ENCODE peak calls at places on chromosomes 3 and 15, in four cellular contexts. Q is RWPE2, E is AG10803, U is NB4. T is an unnamed sample.

GRCh38 chr3:63975705-63976104 is 47.6 kb downstream of the PSMD6 start:
- DNase-seq in Q (no peak), E (peak; percentile 29), U (peak; percentile 47), T (peak; percentile 90)

GRCh38 chr3:119582178-119582577 is 2.9 kb downstream of the ADPRH start:
- DNase-seq in Q (no peak), E (no peak), U (no peak), T (peak; percentile 21)

GRCh38 chr15:31200735-31201151 is 99.2 kb upstream of the TRPM1 start:
- DNase-seq in Q (no peak), E (peak; percentile 56), U (peak; percentile 52), T (peak; percentile 52)

GRCh38 chr3:192494176-192494575 is 233.2 kb downstream of the FGF12 start:
- DNase-seq in Q (no peak), E (no peak), U (peak; percentile 3), T (no peak)

GRCh38 chr3:32684029-32684799 is 774 bp upstream of the CNOT10 start:
- DNase-seq in Q (no peak), E (no peak), U (no peak), T (no peak)

GRCh38 chr15:41251411-41251810 is 20.3 kb downstream of the CHP1 start:
- DNase-seq in Q (no peak), E (no peak), U (no peak), T (no peak)

GRCh38 chr3:167615030-167615429 is 38.7 kb downstream of the WDR49 start:
- DNase-seq in Q (no peak), E (no peak), U (no peak), T (no peak)

GRCh38 chr3:138974467-138974866 is 27.4 kb downstream of the FOXL2NB start:
- DNase-seq in Q (no peak), E (peak; percentile 8), U (peak; percentile 28), T (peak; percentile 54)

GRCh38 chr3:15281817-15282216 is 50.6 kb downstream of the SH3BP5 start:
- DNase-seq in Q (no peak), E (no peak), U (no peak), T (no peak)

GRCh38 chr3:48564022-48564421 is 441 bp upstream of the UCN2 start:
- DNase-seq in Q (no peak), E (peak; percentile 78), U (peak; percentile 96), T (peak; percentile 70)

GRCh38 chr3:153163349-153164008 is 1.5 kb downstream of the RAP2B start:
- DNase-seq in Q (no peak), E (peak; percentile 36), U (peak; percentile 63), T (peak; percentile 36)

GRCh38 chr15:100651253-100651652 is 48.9 kb downstream of the ASB7 start:
- DNase-seq in Q (no peak), E (peak; percentile 76), U (no peak), T (peak; percentile 66)

GRCh38 chr15:101499863-101500713 is 10.6 kb upstream of the PCSK6 start:
- DNase-seq in Q (no peak), E (peak; percentile 12), U (peak; percentile 85), T (no peak)

GRCh38 chr15:66233487-66234415 is 19.8 kb downstream of the MEGF11 start:
- DNase-seq in Q (no peak), E (peak; percentile 37), U (peak; percentile 31), T (peak; percentile 49)

GRCh38 chr3:132342183-132342582 is 25.0 kb downstream of the ACP3 start:
- DNase-seq in Q (no peak), E (no peak), U (no peak), T (peak; percentile 41)

GRCh38 chr3:54038391-54038790 is 84.0 kb upstream of the CACNA2D3 start:
- DNase-seq in Q (no peak), E (no peak), U (no peak), T (no peak)

GRCh38 chr3:10495003-10495402 is 10.4 kb downstream of the ATP2B2 start:
- DNase-seq in Q (no peak), E (no peak), U (no peak), T (peak; percentile 44)

GRCh38 chr15:98787936-98788757 is 139.8 kb downstream of the IGF1R start:
- DNase-seq in Q (no peak), E (no peak), U (peak; percentile 85), T (peak; percentile 32)

GRCh38 chr3:12571986-12572385 is 15.1 kb downstream of the MKRN2 start:
- DNase-seq in Q (no peak), E (no peak), U (no peak), T (no peak)

GRCh38 chr15:95556866-95557225 is 773.7 kb upstream of the NR2F2 start:
- DNase-seq in Q (no peak), E (no peak), U (no peak), T (no peak)

GRCh38 chr3:13152826-13153710 is 79.8 kb upstream of the IQSEC1 start:
- DNase-seq in Q (no peak), E (no peak), U (no peak), T (no peak)

GRCh38 chr3:181487236-181487978 is 224.3 kb upstream of the SOX2 start:
- DNase-seq in Q (no peak), E (no peak), U (peak; percentile 14), T (no peak)

GRCh38 chr3:25962255-25962654 is 172.4 kb downstream of the OXSM start:
- DNase-seq in Q (no peak), E (no peak), U (no peak), T (no peak)

GRCh38 chr15:59292393-59292792 is 80.3 kb downstream of the MYO1E start:
- DNase-seq in Q (no peak), E (peak; percentile 26), U (no peak), T (no peak)

GRCh38 chr3:175526609-175527280 is 667.6 kb downstream of the NAALADL2 start:
- DNase-seq in Q (no peak), E (no peak), U (peak; percentile 1), T (peak; percentile 14)

GRCh38 chr15:99474981-99475753 is 90.6 kb upstream of the MEF2A start:
- DNase-seq in Q (no peak), E (no peak), U (no peak), T (no peak)

GRCh38 chr3:149630806-149631205 is 27.0 kb downstream of the WWTR1 start:
- DNase-seq in Q (no peak), E (no peak), U (no peak), T (no peak)

GRCh38 chr3:196220587-196220986 is 4.3 kb downstream of the SLC51A start:
- DNase-seq in Q (no peak), E (no peak), U (peak; percentile 83), T (no peak)

GRCh38 chr3:194184265-194184751 is 48.4 kb downstream of the HES1 start:
- DNase-seq in Q (no peak), E (no peak), U (no peak), T (no peak)

GRCh38 chr15:77555232-77555631 is 77.5 kb downstream of the LINGO1 start:
- DNase-seq in Q (no peak), E (no peak), U (no peak), T (no peak)

GRCh38 chr3:110430146-110430545 is 641.5 kb upstream of the NECTIN3 start:
- DNase-seq in Q (no peak), E (peak; percentile 65), U (no peak), T (no peak)

GRCh38 chr3:110583373-110583935 is 488.2 kb upstream of the NECTIN3 start:
- DNase-seq in Q (no peak), E (no peak), U (no peak), T (peak; percentile 34)

GRCh38 chr3:63343674-63344073 is 65.6 kb downstream of the SYNPR start:
- DNase-seq in Q (peak; percentile 81), E (peak; percentile 98), U (peak; percentile 89), T (peak; percentile 99)

GRCh38 chr3:126446301-126446700 is 29.4 kb downstream of the ZXDC start:
- DNase-seq in Q (no peak), E (no peak), U (no peak), T (no peak)

GRCh38 chr15:100041380-100041779 is 300.4 kb downstream of the ADAMTS17 start:
- DNase-seq in Q (no peak), E (no peak), U (no peak), T (no peak)

DNA sequence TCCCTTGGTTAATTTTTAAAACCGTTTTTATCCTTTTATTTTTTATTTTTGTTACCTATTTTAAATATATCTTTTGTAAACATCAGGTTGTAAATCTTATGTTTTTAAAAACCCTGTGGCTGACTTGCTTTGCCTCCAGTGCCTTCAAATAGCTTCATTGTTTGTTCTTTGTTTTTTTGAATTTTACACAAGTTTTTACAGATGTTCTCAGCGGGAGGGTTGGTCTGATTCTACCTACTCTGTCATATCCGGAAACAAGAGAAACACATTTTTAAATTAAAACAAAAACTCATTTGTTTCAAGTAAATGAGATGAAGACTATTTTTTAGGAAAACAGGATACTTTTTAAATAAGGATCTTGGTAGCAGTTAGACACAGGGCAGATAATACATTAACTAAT is 129.0 kb upstream of the THRB start:
- DNase-seq in Q (no peak), E (no peak), U (no peak), T (no peak)
- H3K4me3 ChIP-seq in Q (no peak overlapping the region), E (no peak overlapping the region), U (no peak overlapping the region), T (no peak overlapping the region)

GRCh38 chr3:184690236-184690883 is 21.5 kb downstream of the MAGEF1 start:
- DNase-seq in Q (no peak), E (no peak), U (no peak), T (no peak)

GRCh38 chr3:184691397-184692131 is 20.3 kb downstream of the MAGEF1 start:
- DNase-seq in Q (no peak), E (peak; percentile 83), U (peak; percentile 75), T (no peak)

GRCh38 chr3:184694694-184695093 is 17.2 kb downstream of the MAGEF1 start:
- DNase-seq in Q (no peak), E (no peak), U (no peak), T (no peak)

GRCh38 chr3:184694266-184694665 is 17.6 kb downstream of the MAGEF1 start:
- DNase-seq in Q (no peak), E (no peak), U (no peak), T (no peak)

GRCh38 chr3:184693011-184693975 is 18.6 kb downstream of the MAGEF1 start:
- DNase-seq in Q (no peak), E (no peak), U (no peak), T (no peak)
- TF ChIP-seq CTCF in Q (no peak), E (no peak), U (no peak), T (no peak)

DNA sequence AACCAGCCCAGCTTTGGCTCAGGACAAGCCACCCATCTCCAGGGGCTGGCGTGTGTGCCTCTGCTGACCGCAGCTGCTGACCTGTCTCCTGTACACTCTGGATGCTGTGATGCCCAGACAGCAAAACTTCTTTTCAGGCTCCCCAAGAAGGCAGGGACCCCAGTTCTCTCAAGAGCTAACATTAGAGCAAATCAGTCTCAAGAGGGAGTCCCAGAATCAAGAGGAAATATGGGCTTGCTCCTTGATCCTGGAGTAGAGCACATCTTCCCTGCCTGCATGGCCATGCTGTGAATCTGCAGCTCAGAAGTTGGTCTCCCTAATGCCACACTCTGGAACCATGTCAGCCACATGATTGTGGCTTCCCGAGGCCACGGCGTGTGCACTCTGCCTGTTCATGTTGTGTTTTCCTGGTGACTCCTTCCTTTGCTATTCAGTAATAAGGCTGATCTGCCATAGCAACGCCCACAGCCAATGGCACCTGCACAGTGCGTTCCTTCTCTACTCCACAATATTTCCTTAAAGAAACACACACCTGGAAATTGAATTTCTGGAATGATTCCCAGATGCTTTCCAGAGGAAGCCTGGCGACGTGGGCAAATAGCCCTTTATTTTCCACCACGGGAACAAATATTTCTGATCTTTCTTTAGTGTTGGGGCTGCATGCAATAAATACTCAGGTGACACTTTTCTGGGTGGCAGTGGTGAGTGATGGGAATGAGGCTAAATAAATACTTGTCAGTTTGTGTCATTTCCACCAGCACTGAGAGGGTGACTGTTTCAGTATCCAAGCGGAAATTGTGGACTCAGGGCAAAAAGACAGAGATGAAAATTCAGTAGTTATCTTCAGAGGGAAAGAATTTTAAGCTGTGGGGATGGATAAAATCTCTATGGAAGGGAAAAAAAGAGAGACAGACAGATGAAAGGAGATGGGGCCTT is 21.9 kb upstream of the THSD4 start:
- DNase-seq in Q (peak; percentile 92), E (peak; percentile 78), U (no peak), T (peak; percentile 71)
- H3K4me3 ChIP-seq in Q (no peak overlapping the region), E (no peak overlapping the region), U (no peak overlapping the region), T (no peak overlapping the region)

GRCh38 chr3:133452603-133453313 is 52.9 kb downstream of the BFSP2 start:
- DNase-seq in Q (no peak), E (no peak), U (no peak), T (no peak)
- TF ChIP-seq CTCF in Q (no peak), E (no peak), U (no peak), T (no peak)